ENCODE peak calls at places on chromosomes 12 and 14, in nine cellular contexts. One of them, this sample, is unnamed.

GRCh38 chr12:32309811-32310755 is 89.3 kb upstream of the FGD4 start:
- DNase-seq in neural crest cell: no peak
- DNase-seq in thoracic aorta: no peak
- DNase-seq in Panc1: no peak
- DNase-seq in AG04450: no peak
- DNase-seq in Peyer's patch: no peak
- DNase-seq in PC-3: no peak
- DNase-seq in glutamatergic neuron: no peak
- DNase-seq in brain microvascular endothelial cell: peak; percentile 28
- DNase-seq in this sample: no peak

GRCh38 chr14:81169711-81170103 is 51.1 kb downstream of the GTF2A1 start:
- DNase-seq in PC-3: peak; percentile 15
- DNase-seq in thoracic aorta: no peak
- DNase-seq in Peyer's patch: peak; percentile 60
- DNase-seq in Panc1: no peak
- DNase-seq in glutamatergic neuron: peak; percentile 29
- DNase-seq in neural crest cell: no peak
- DNase-seq in AG04450: no peak
- DNase-seq in brain microvascular endothelial cell: no peak
- DNase-seq in this sample: no peak

GRCh38 chr12:127393896-127394295 is 873.1 kb upstream of the TMEM132C start:
- DNase-seq in PC-3: peak; percentile 96
- DNase-seq in thoracic aorta: no peak
- DNase-seq in Panc1: no peak
- DNase-seq in brain microvascular endothelial cell: peak; percentile 90
- DNase-seq in neural crest cell: no peak
- DNase-seq in Peyer's patch: no peak
- DNase-seq in AG04450: no peak
- DNase-seq in glutamatergic neuron: no peak
- DNase-seq in this sample: no peak

GRCh38 chr12:6979453-6979852 is 8.7 kb downstream of the EMG1 start:
- DNase-seq in neural crest cell: no peak
- DNase-seq in AG04450: no peak
- DNase-seq in Panc1: no peak
- DNase-seq in thoracic aorta: no peak
- DNase-seq in Peyer's patch: no peak
- DNase-seq in brain microvascular endothelial cell: no peak
- DNase-seq in glutamatergic neuron: no peak
- DNase-seq in PC-3: no peak
- DNase-seq in this sample: no peak

GRCh38 chr14:32469388-32470160 is 140.5 kb downstream of the AKAP6 start:
- DNase-seq in neural crest cell: no peak
- DNase-seq in Peyer's patch: no peak
- DNase-seq in thoracic aorta: no peak
- DNase-seq in AG04450: no peak
- DNase-seq in glutamatergic neuron: no peak
- DNase-seq in PC-3: peak; percentile 67
- DNase-seq in brain microvascular endothelial cell: no peak
- DNase-seq in Panc1: peak; percentile 5
- DNase-seq in this sample: no peak

GRCh38 chr14:51979399-51979709 is 10.0 kb upstream of the RTRAF start:
- DNase-seq in Peyer's patch: no peak
- DNase-seq in Panc1: no peak
- DNase-seq in thoracic aorta: no peak
- DNase-seq in brain microvascular endothelial cell: no peak
- DNase-seq in glutamatergic neuron: no peak
- DNase-seq in neural crest cell: no peak
- DNase-seq in PC-3: no peak
- DNase-seq in AG04450: no peak
- DNase-seq in this sample: no peak

GRCh38 chr14:95386536-95386935 is 66.8 kb upstream of the CLMN start:
- DNase-seq in brain microvascular endothelial cell: no peak
- DNase-seq in AG04450: no peak
- DNase-seq in Peyer's patch: no peak
- DNase-seq in neural crest cell: no peak
- DNase-seq in glutamatergic neuron: no peak
- DNase-seq in PC-3: no peak
- DNase-seq in thoracic aorta: no peak
- DNase-seq in Panc1: no peak
- DNase-seq in this sample: no peak

GRCh38 chr12:22974865-22975264 is 349.9 kb downstream of the ETNK1 start:
- DNase-seq in neural crest cell: no peak
- DNase-seq in Panc1: no peak
- DNase-seq in glutamatergic neuron: no peak
- DNase-seq in brain microvascular endothelial cell: peak; percentile 81
- DNase-seq in thoracic aorta: no peak
- DNase-seq in Peyer's patch: no peak
- DNase-seq in PC-3: peak; percentile 50
- DNase-seq in AG04450: peak; percentile 66
- DNase-seq in this sample: no peak

GRCh38 chr14:102421366-102422057 is 58.8 kb downstream of the TECPR2 start:
- DNase-seq in PC-3: no peak
- DNase-seq in AG04450: no peak
- DNase-seq in Peyer's patch: no peak
- DNase-seq in glutamatergic neuron: no peak
- DNase-seq in Panc1: no peak
- DNase-seq in thoracic aorta: no peak
- DNase-seq in neural crest cell: no peak
- DNase-seq in brain microvascular endothelial cell: no peak
- DNase-seq in this sample: no peak

GRCh38 chr14:37595809-37596595 is 573 bp downstream of the TTC6 start:
- DNase-seq in thoracic aorta: no peak
- DNase-seq in AG04450: no peak
- DNase-seq in glutamatergic neuron: peak; percentile 39
- DNase-seq in brain microvascular endothelial cell: no peak
- DNase-seq in Panc1: no peak
- DNase-seq in PC-3: peak; percentile 98
- DNase-seq in neural crest cell: no peak
- DNase-seq in Peyer's patch: peak; percentile 89
- DNase-seq in this sample: peak; percentile 58

GRCh38 chr12:106773945-106774807 is at the start of gene RIC8B:
- DNase-seq in PC-3: peak; percentile 99
- DNase-seq in Panc1: peak; percentile 95
- DNase-seq in glutamatergic neuron: peak; percentile 96
- DNase-seq in brain microvascular endothelial cell: peak; percentile 99
- DNase-seq in AG04450: peak; percentile 97
- DNase-seq in thoracic aorta: peak; percentile 85
- DNase-seq in neural crest cell: peak; percentile 92
- DNase-seq in Peyer's patch: peak; percentile 97
- DNase-seq in this sample: peak; percentile 90

DNA sequence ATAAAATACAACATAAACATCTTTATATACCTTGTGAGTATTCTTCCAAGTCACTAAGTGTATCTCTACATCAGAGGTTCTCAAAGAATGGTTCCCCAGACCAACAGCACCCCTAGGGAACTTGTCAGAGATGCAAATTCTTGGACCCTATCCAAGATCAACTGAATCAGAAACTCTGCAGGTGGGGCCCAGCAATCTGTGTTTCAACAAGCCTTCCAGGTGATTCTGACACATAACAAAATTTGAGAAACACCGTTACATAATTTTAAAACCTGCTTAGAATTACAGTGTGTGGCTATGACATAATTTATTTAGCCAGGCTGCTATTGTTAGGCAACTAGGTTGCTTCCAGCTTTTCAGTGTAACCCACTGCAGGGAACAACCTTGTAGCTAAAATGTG is 49.8 kb downstream of the NTN4 start:
- DNase-seq in PC-3: no peak
- DNase-seq in neural crest cell: no peak
- DNase-seq in Panc1: no peak
- DNase-seq in Peyer's patch: no peak
- DNase-seq in glutamatergic neuron: no peak
- DNase-seq in thoracic aorta: no peak
- DNase-seq in brain microvascular endothelial cell: no peak
- DNase-seq in AG04450: no peak
- DNase-seq in this sample: no peak
- TF ChIP-seq CTCF in PC-3: no peak
- TF ChIP-seq CTCF in neural crest cell: no peak
- TF ChIP-seq CTCF in Panc1: no peak
- TF ChIP-seq CTCF in Peyer's patch: no peak
- TF ChIP-seq CTCF in glutamatergic neuron: no peak
- TF ChIP-seq CTCF in thoracic aorta: no peak
- TF ChIP-seq CTCF in brain microvascular endothelial cell: no peak
- TF ChIP-seq CTCF in AG04450: no peak
- TF ChIP-seq CTCF in this sample: no peak

GRCh38 chr12:48197967-48198618 is 5.0 kb downstream of the OR10AD1 start:
- DNase-seq in neural crest cell: peak; percentile 88
- DNase-seq in PC-3: peak; percentile 77
- DNase-seq in thoracic aorta: peak; percentile 97
- DNase-seq in Panc1: peak; percentile 83
- DNase-seq in glutamatergic neuron: peak; percentile 96
- DNase-seq in AG04450: peak; percentile 65
- DNase-seq in Peyer's patch: peak; percentile 96
- DNase-seq in brain microvascular endothelial cell: peak; percentile 92
- DNase-seq in this sample: peak; percentile 92
- TF ChIP-seq CTCF in neural crest cell: no peak
- TF ChIP-seq CTCF in PC-3: no peak
- TF ChIP-seq CTCF in thoracic aorta: no peak
- TF ChIP-seq CTCF in Panc1: no peak
- TF ChIP-seq CTCF in glutamatergic neuron: peak; percentile 19
- TF ChIP-seq CTCF in AG04450: peak; percentile 14
- TF ChIP-seq CTCF in Peyer's patch: no peak
- TF ChIP-seq CTCF in brain microvascular endothelial cell: peak; percentile 53
- TF ChIP-seq CTCF in this sample: peak; percentile 14

GRCh38 chr12:121000530-121000929 is 15.8 kb downstream of the C12orf43 start:
- DNase-seq in glutamatergic neuron: no peak
- DNase-seq in thoracic aorta: no peak
- DNase-seq in brain microvascular endothelial cell: no peak
- DNase-seq in Panc1: no peak
- DNase-seq in neural crest cell: no peak
- DNase-seq in Peyer's patch: no peak
- DNase-seq in AG04450: no peak
- DNase-seq in PC-3: no peak
- DNase-seq in this sample: no peak

GRCh38 chr12:121001841-121002483 is 14.3 kb downstream of the C12orf43 start:
- DNase-seq in neural crest cell: no peak
- DNase-seq in PC-3: no peak
- DNase-seq in Peyer's patch: no peak
- DNase-seq in glutamatergic neuron: no peak
- DNase-seq in AG04450: no peak
- DNase-seq in thoracic aorta: no peak
- DNase-seq in brain microvascular endothelial cell: no peak
- DNase-seq in Panc1: no peak
- DNase-seq in this sample: no peak

GRCh38 chr12:121003650-121004049 is 12.6 kb downstream of the C12orf43 start:
- DNase-seq in Peyer's patch: peak; percentile 71
- DNase-seq in thoracic aorta: no peak
- DNase-seq in PC-3: no peak
- DNase-seq in neural crest cell: no peak
- DNase-seq in Panc1: no peak
- DNase-seq in AG04450: no peak
- DNase-seq in glutamatergic neuron: no peak
- DNase-seq in brain microvascular endothelial cell: no peak
- DNase-seq in this sample: no peak

GRCh38 chr12:120999191-121000120 is 16.8 kb downstream of the C12orf43 start:
- DNase-seq in Panc1: no peak
- DNase-seq in thoracic aorta: no peak
- DNase-seq in glutamatergic neuron: no peak
- DNase-seq in AG04450: no peak
- DNase-seq in brain microvascular endothelial cell: no peak
- DNase-seq in neural crest cell: no peak
- DNase-seq in PC-3: no peak
- DNase-seq in Peyer's patch: no peak
- DNase-seq in this sample: no peak

GRCh38 chr12:121001060-121001459 is 15.2 kb downstream of the C12orf43 start:
- DNase-seq in Peyer's patch: no peak
- DNase-seq in AG04450: no peak
- DNase-seq in Panc1: no peak
- DNase-seq in PC-3: no peak
- DNase-seq in brain microvascular endothelial cell: no peak
- DNase-seq in glutamatergic neuron: no peak
- DNase-seq in thoracic aorta: no peak
- DNase-seq in neural crest cell: no peak
- DNase-seq in this sample: no peak
- TF ChIP-seq CTCF in Peyer's patch: no peak
- TF ChIP-seq CTCF in AG04450: no peak
- TF ChIP-seq CTCF in Panc1: no peak
- TF ChIP-seq CTCF in PC-3: no peak
- TF ChIP-seq CTCF in brain microvascular endothelial cell: no peak
- TF ChIP-seq CTCF in glutamatergic neuron: no peak
- TF ChIP-seq CTCF in thoracic aorta: no peak
- TF ChIP-seq CTCF in neural crest cell: no peak
- TF ChIP-seq CTCF in this sample: no peak

DNA sequence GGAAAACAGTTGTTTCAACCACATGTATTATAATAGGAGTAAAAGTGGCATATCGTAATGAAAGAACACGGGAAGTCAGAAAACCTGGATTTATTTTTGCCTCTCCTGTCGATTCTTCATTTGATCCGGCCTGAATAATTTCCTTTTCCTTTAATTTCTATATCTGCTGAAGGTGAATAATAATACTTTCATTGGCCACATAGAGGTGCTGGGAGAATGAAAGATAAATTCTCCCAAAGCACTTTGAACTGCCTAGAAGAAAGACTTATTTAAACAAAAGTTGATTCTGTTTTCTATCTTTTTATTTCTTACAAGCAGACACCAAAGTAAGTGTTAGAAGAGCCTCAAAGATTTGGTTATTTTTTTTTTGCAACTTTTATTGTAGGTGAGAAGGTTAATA is 339.1 kb downstream of the RAD51B start:
- DNase-seq in brain microvascular endothelial cell: no peak
- DNase-seq in neural crest cell: no peak
- DNase-seq in Peyer's patch: no peak
- DNase-seq in thoracic aorta: no peak
- DNase-seq in AG04450: no peak
- DNase-seq in Panc1: no peak
- DNase-seq in PC-3: no peak
- DNase-seq in glutamatergic neuron: no peak
- DNase-seq in this sample: no peak
- TF ChIP-seq CTCF in brain microvascular endothelial cell: no peak
- TF ChIP-seq CTCF in neural crest cell: no peak
- TF ChIP-seq CTCF in Peyer's patch: peak; percentile 16
- TF ChIP-seq CTCF in thoracic aorta: no peak
- TF ChIP-seq CTCF in AG04450: no peak
- TF ChIP-seq CTCF in Panc1: no peak
- TF ChIP-seq CTCF in PC-3: no peak
- TF ChIP-seq CTCF in glutamatergic neuron: no peak
- TF ChIP-seq CTCF in this sample: no peak

GRCh38 chr14:87231336-87232026 is 761.5 kb downstream of the GALC start:
- DNase-seq in brain microvascular endothelial cell: no peak
- DNase-seq in neural crest cell: no peak
- DNase-seq in thoracic aorta: no peak
- DNase-seq in AG04450: no peak
- DNase-seq in glutamatergic neuron: no peak
- DNase-seq in Panc1: no peak
- DNase-seq in PC-3: no peak
- DNase-seq in Peyer's patch: no peak
- DNase-seq in this sample: no peak
- TF ChIP-seq CTCF in brain microvascular endothelial cell: no peak
- TF ChIP-seq CTCF in neural crest cell: no peak
- TF ChIP-seq CTCF in thoracic aorta: no peak
- TF ChIP-seq CTCF in AG04450: no peak
- TF ChIP-seq CTCF in glutamatergic neuron: no peak
- TF ChIP-seq CTCF in Panc1: no peak
- TF ChIP-seq CTCF in PC-3: no peak
- TF ChIP-seq CTCF in Peyer's patch: no peak
- TF ChIP-seq CTCF in this sample: no peak

GRCh38 chr14:33908540-33909223 is 42.2 kb downstream of the EGLN3 start:
- DNase-seq in Panc1: no peak
- DNase-seq in brain microvascular endothelial cell: no peak
- DNase-seq in Peyer's patch: no peak
- DNase-seq in thoracic aorta: no peak
- DNase-seq in neural crest cell: no peak
- DNase-seq in glutamatergic neuron: no peak
- DNase-seq in PC-3: peak; percentile 16
- DNase-seq in AG04450: no peak
- DNase-seq in this sample: no peak
- TF ChIP-seq CTCF in Panc1: peak; percentile 35
- TF ChIP-seq CTCF in brain microvascular endothelial cell: no peak
- TF ChIP-seq CTCF in Peyer's patch: peak; percentile 65
- TF ChIP-seq CTCF in thoracic aorta: no peak
- TF ChIP-seq CTCF in neural crest cell: no peak
- TF ChIP-seq CTCF in glutamatergic neuron: no peak
- TF ChIP-seq CTCF in PC-3: peak; percentile 52
- TF ChIP-seq CTCF in AG04450: no peak
- TF ChIP-seq CTCF in this sample: no peak